ENCODE peak calls at places on chromosomes 7 and 10, in six cellular contexts. N is MM.1S, Z is cardiac muscle cell, C is PC-9, A is esophagus muscularis mucosa, K is A549. G is an unnamed sample. For H3K4me1, the result is how much of the 10 kb centered on the place peaks cover.

GRCh38 chr7:51249991-51250390 is 66.6 kb downstream of the COBL start:
- DNase-seq in A (no peak), N (no peak), K (no peak), C (no peak), Z (no peak), G (no peak)

GRCh38 chr7:127578036-127578684 is 7.2 kb downstream of the GCC1 start:
- DNase-seq in N (no peak), Z (peak), C (no peak), K (peak), A (no peak), G (no peak)

GRCh38 chr7:95595825-95596182 is 512 bp downstream of the PDK4 start:
- DNase-seq in N (no peak), C (no peak), A (no peak), Z (peak), K (no peak), G (no peak)

GRCh38 chr7:27576360-27576944 is 86.2 kb downstream of the HIBADH start:
- DNase-seq in Z (peak), C (no peak), A (no peak), N (peak), K (peak), G (no peak)

GRCh38 chr10:29619273-29619672 is 15.5 kb downstream of the SVIL start:
- DNase-seq in K (peak), A (no peak), N (no peak), C (peak), Z (peak), G (no peak)

GRCh38 chr7:17558135-17558534 is 259.7 kb downstream of the AHR start:
- DNase-seq in C (no peak), N (no peak), Z (no peak), A (no peak), K (no peak), G (no peak)

GRCh38 chr10:78977761-78978305 is 90.9 kb upstream of the ZMIZ1 start:
- DNase-seq in A (no peak), N (no peak), K (peak), Z (peak), C (peak), G (no peak)

GRCh38 chr10:13853854-13854253 is 267.1 kb downstream of the PRPF18 start:
- DNase-seq in K (no peak), Z (no peak), N (no peak), A (no peak), C (no peak), G (no peak)

GRCh38 chr10:49365675-49366415 is 30.0 kb downstream of the DRGX start:
- DNase-seq in Z (no peak), K (no peak), A (peak), C (no peak), N (no peak), G (no peak)

GRCh38 chr7:138999414-138999813 is 18.2 kb upstream of the KIAA1549 start:
- DNase-seq in N (no peak), K (no peak), Z (no peak), A (no peak), C (no peak), G (no peak)

GRCh38 chr10:61901829-61902447 is 439 bp downstream of the ARID5B start:
- DNase-seq in Z (peak), C (peak), K (peak), N (peak), A (no peak), G (peak)

GRCh38 chr10:124262249-124262865 is 156.4 kb downstream of the OAT start:
- DNase-seq in C (no peak), Z (no peak), K (no peak), N (no peak), A (no peak), G (peak)

GRCh38 chr10:14066106-14066505 is 264.6 kb downstream of the FRMD4A start:
- DNase-seq in C (no peak), Z (no peak), A (no peak), N (no peak), K (no peak), G (no peak)

GRCh38 chr7:140025814-140026433 is 36.8 kb downstream of the PARP12 start:
- DNase-seq in N (no peak), Z (no peak), K (no peak), C (no peak), A (no peak), G (no peak)

GRCh38 chr10:28807760-28808613 is 130.7 kb downstream of the BAMBI start:
- DNase-seq in K (no peak), A (no peak), N (no peak), C (no peak), Z (peak), G (no peak)

GRCh38 chr10:89419548-89419947 is 5.2 kb downstream of the IFIT5 start:
- DNase-seq in Z (peak), K (no peak), A (no peak), N (no peak), C (no peak), G (no peak)
- TF ChIP-seq CTCF in Z (peak), K (no peak), A (peak), N (peak), C (no peak), G (no peak)

DNA sequence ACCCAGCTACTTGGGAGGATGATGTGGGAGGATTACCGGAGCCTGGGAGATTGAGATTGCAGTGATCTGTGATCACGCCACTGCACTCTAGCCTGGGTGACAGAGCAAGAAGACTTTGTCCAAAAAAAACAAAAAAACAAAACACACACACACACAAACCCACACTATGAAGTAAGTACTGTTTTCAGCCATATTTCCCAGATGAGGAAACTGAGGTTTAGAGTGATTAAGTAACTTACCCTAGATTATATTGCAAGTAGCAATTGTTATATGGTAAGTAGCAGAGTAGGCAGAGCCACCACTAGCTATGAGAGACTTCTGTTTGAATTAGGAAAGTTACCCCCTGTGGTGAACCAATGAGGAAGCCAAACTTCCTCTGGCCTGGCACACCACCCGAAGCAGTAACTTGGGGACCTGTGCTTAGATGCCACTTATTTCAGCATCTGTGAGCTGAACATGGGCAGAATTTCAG is 61.9 kb downstream of the MCU start:
- DNase-seq in N (no peak), K (no peak), C (no peak), A (no peak), Z (no peak), G (no peak)
- H3K4me1 ChIP-seq in N (under half), K (under half), C (under half), A (under half), Z (under half), G (under half)

GRCh38 chr10:75363431-75363830 is 38.1 kb downstream of the ZNF503 start:
- DNase-seq in A (no peak), C (no peak), N (no peak), K (no peak), Z (no peak), G (no peak)
- TF ChIP-seq CTCF in A (no peak), C (no peak), N (no peak), K (no peak), Z (no peak), G (no peak)

DNA sequence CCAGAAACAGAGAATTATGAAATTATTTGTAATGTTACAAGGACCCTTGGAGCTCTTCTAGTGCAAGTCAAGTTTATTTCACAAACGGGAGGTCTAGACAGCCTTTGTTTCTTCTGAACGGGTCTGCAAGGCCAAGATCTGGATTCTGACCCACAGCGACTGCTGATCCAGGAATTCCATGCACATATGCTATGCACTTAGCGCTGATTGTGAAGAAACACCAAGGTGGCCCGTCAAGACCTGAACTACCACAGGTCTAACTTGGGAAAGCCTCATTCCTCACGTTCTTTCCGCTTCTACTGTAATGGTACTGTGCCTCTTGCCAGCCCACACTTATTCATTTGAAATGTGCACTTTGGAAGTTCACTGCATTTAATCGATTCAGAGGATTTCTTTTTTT is 249.7 kb upstream of the C7orf33 start:
- DNase-seq in A (no peak), K (no peak), Z (no peak), C (no peak), N (no peak), G (no peak)
- H3K4me1 ChIP-seq in A (under half), K (under half), Z (under half), C (under half), N (under half), G (under half)

GRCh38 chr10:47165168-47165710 is 134.8 kb upstream of the GDF10 start:
- DNase-seq in A (peak), K (no peak), N (no peak), Z (peak), C (no peak), G (no peak)
- TF ChIP-seq CTCF in A (no peak), K (no peak), N (no peak), Z (no peak), C (no peak), G (no peak)

G was measured in mucosa of descending colon.